ENCODE peak calls at places on chromosome 17, in ten cellular contexts. I, L, B, F, R, A, U, G, V and H are unnamed samples.

GRCh38 chr17:42077770-42078169 is 20.5 kb downstream of the ZNF385C start:
- DNase-seq in I (no peak), L (no peak), B (no peak), F (no peak), R (no peak), A (no peak), U (no peak), G (no peak), V (no peak), H (no peak)

GRCh38 chr17:58047751-58048150 is 35.5 kb upstream of the DYNLL2 start:
- DNase-seq in I (no peak), L (peak; percentile 70), B (no peak), F (no peak), R (no peak), A (peak; percentile 11), U (no peak), G (no peak), V (no peak), H (no peak)

GRCh38 chr17:75753514-75754377 is 11.2 kb downstream of the GALK1 start:
- DNase-seq in I (no peak), L (peak; percentile 60), B (peak; percentile 86), F (peak; percentile 81), R (no peak), A (peak; percentile 58), U (no peak), G (peak; percentile 65), V (peak; percentile 82), H (peak; percentile 74)

GRCh38 chr17:77569846-77570564 is 388.5 kb upstream of the TNRC6C start:
- DNase-seq in I (no peak), L (no peak), B (no peak), F (no peak), R (no peak), A (no peak), U (no peak), G (no peak), V (no peak), H (no peak)

GRCh38 chr17:76199466-76199865 is 40.8 kb downstream of the RNF157 start:
- DNase-seq in I (no peak), L (no peak), B (no peak), F (no peak), R (no peak), A (no peak), U (no peak), G (no peak), V (no peak), H (no peak)

GRCh38 chr17:38579934-38580333 is 25.8 kb downstream of the SRCIN1 start:
- DNase-seq in I (no peak), L (no peak), B (no peak), F (no peak), R (no peak), A (peak; percentile 9), U (peak; percentile 43), G (no peak), V (peak; percentile 26), H (no peak)

GRCh38 chr17:70661342-70662222 is 492.2 kb downstream of the KCNJ2 start:
- DNase-seq in I (no peak), L (peak; percentile 4), B (peak; percentile 2), F (no peak), R (no peak), A (no peak), U (no peak), G (no peak), V (no peak), H (peak; percentile 35)

GRCh38 chr17:21573961-21574610 is 118.2 kb upstream of the KCNJ18 start:
- DNase-seq in I (no peak), L (peak; percentile 63), B (peak; percentile 58), F (peak; percentile 85), R (peak; percentile 64), A (peak; percentile 85), U (no peak), G (peak; percentile 58), V (no peak), H (peak; percentile 38)

GRCh38 chr17:31680126-31680525 is 178.9 kb downstream of the COPRS start:
- DNase-seq in I (no peak), L (no peak), B (no peak), F (no peak), R (no peak), A (no peak), U (no peak), G (no peak), V (no peak), H (no peak)

GRCh38 chr17:80050706-80051105 is 14.3 kb downstream of the CCDC40 start:
- DNase-seq in I (no peak), L (no peak), B (no peak), F (no peak), R (no peak), A (no peak), U (no peak), G (no peak), V (no peak), H (no peak)

GRCh38 chr17:34542700-34543336 is 36.6 kb upstream of the TMEM132E start:
- DNase-seq in I (peak; percentile 40), L (peak; percentile 8), B (peak; percentile 2), F (no peak), R (no peak), A (peak; percentile 25), U (peak; percentile 5), G (peak; percentile 39), V (no peak), H (peak; percentile 25)

GRCh38 chr17:27569884-27570577 is 61.0 kb upstream of the LGALS9 start:
- DNase-seq in I (no peak), L (no peak), B (no peak), F (no peak), R (no peak), A (no peak), U (no peak), G (no peak), V (no peak), H (peak; percentile 23)

DNA sequence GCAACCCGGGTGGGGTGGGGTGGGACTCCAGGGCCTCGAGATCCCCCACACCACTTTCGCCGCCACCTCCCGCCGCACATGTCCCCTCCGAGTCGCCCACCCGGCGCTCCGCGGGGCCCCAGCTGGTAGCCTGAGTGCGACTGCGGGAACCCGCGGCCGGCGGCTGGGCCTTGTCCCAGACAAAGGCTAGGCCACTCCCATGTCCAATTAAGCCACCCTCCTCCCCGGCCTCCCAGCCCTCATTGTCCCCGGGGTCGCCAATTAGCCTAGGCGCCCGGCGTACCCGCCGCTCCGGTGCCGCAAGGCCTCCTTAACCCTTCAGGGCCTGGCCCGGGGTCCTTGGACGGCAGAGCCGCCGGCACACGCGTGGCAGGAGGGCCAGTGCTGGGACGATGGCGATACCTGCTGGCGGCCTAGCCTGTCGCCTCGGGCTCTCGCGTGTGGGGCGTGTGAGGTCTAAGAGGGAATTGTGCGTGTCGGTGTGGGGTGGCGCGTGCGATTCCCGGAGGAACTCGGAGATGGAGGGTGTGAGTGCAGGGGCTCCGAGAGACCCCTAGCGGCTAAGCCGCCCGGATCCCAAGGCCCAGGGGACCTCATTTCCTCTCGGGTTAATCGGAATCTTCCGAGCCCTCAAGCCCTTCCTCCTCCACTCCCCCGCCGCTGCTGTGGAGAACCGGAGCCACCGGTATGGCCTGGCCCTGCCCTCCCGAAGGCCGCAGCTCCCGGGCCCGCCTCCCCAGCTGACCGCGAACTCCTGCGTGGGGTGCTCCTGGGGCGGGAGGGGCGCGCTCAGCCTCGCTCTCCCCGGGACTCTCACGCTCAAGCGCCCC is 11.7 kb downstream of the TBX2 start:
- DNase-seq in I (no peak), L (peak; percentile 58), B (peak; percentile 74), F (peak; percentile 70), R (peak; percentile 54), A (peak; percentile 44), U (peak; percentile 79), G (peak; percentile 55), V (peak; percentile 39), H (peak; percentile 60)
- TF ChIP-seq CTCF in I (no peak), L (peak; percentile 18), B (peak; percentile 37), F (peak; percentile 17), R (peak; percentile 19), A (peak; percentile 14), U (peak; percentile 19), G (no peak), V (no peak), H (no peak)

GRCh38 chr17:55965051-55965450 is 188.2 kb upstream of the ANKFN1 start:
- DNase-seq in I (no peak), L (no peak), B (no peak), F (no peak), R (no peak), A (no peak), U (no peak), G (no peak), V (no peak), H (no peak)
- TF ChIP-seq CTCF in I (no peak), L (no peak), B (peak; percentile 31), F (no peak), R (no peak), A (no peak), U (no peak), G (no peak), V (peak; percentile 4), H (no peak)

GRCh38 chr17:3835410-3836229 is 10.4 kb downstream of the NCBP3 start:
- DNase-seq in I (no peak), L (peak; percentile 9), B (no peak), F (no peak), R (no peak), A (no peak), U (peak; percentile 42), G (no peak), V (no peak), H (no peak)
- TF ChIP-seq CTCF in I (no peak), L (no peak), B (no peak), F (no peak), R (no peak), A (no peak), U (no peak), G (no peak), V (no peak), H (no peak)

GRCh38 chr17:17848311-17848710 is 11.5 kb upstream of the SREBF1 start:
- DNase-seq in I (no peak), L (no peak), B (no peak), F (no peak), R (no peak), A (no peak), U (no peak), G (no peak), V (no peak), H (no peak)

GRCh38 chr17:17851101-17851500 is 14.3 kb upstream of the SREBF1 start:
- DNase-seq in I (no peak), L (no peak), B (no peak), F (no peak), R (no peak), A (no peak), U (no peak), G (no peak), V (no peak), H (no peak)

GRCh38 chr17:17849147-17849820 is 12.5 kb upstream of the SREBF1 start:
- DNase-seq in I (peak; percentile 46), L (peak; percentile 79), B (peak; percentile 74), F (peak; percentile 55), R (peak; percentile 23), A (peak; percentile 81), U (no peak), G (no peak), V (no peak), H (peak; percentile 67)

GRCh38 chr17:17851603-17852002 is 14.8 kb upstream of the SREBF1 start:
- DNase-seq in I (no peak), L (no peak), B (no peak), F (no peak), R (no peak), A (no peak), U (no peak), G (no peak), V (no peak), H (no peak)

DNA sequence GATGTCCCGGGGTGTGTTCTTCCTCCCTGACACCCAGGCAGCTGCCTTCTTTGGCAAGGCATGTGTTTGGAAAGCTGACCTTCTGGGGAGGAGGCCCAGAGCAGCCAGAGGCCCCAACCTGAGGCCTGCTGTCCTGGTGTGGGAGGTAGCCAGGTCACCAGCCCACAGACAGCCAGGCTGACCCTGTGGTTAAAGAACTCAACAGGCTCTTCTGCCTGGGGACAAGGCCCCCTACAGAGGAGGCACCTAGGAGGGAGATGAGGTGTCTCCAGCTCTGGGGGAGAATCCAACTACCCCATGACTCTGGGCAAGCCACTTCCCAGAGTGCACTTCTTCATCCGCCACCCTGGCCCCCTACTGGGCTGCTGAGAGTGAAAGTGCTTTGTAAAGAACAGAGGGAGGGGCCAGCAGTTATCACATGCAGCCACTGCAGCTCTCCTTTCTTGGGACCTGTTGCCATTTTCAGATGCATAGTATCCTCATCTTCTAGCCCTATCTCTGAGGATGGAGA is 13.1 kb upstream of the SREBF1 start:
- DNase-seq in I (no peak), L (peak; percentile 37), B (peak; percentile 93), F (no peak), R (no peak), A (peak; percentile 51), U (peak; percentile 44), G (no peak), V (no peak), H (peak; percentile 55)
- TF ChIP-seq CTCF in I (no peak), L (peak; percentile 39), B (no peak), F (peak; percentile 39), R (peak; percentile 26), A (peak; percentile 41), U (no peak), G (peak; percentile 21), V (no peak), H (no peak)